ENCODE peak calls at places on chromosomes 3 and 15, in ten cellular contexts. C is GM12865; Z is iPS-NIHi11; B is SJSA1; L is G401; O is NCI-H1092 treated with DMSO at 0.1 percent for 48 hours; P is mucosa of gallbladder; F is amniotic stem cell; J is WTC11; D is effector memory CD8-positive, alpha-beta T cell. N is an unnamed sample.

GRCh38 chr3:128170866-128171516 is 17.7 kb downstream of the EEFSEC start:
- DNase-seq in C (peak; percentile 12), Z (peak; percentile 52), B (peak; percentile 48), L (peak; percentile 59), O (peak; percentile 63), P (peak; percentile 65), F (peak; percentile 35), J (peak; percentile 47), D (no peak), N (peak; percentile 26)

GRCh38 chr15:55526559-55527036 is 18.6 kb upstream of the DNAAF4 start:
- DNase-seq in C (peak; percentile 76), Z (peak; percentile 59), B (peak; percentile 30), L (peak; percentile 18), O (peak; percentile 16), P (no peak), F (peak; percentile 23), J (no peak), D (no peak), N (no peak)

GRCh38 chr15:29677871-29678431 is 144.3 kb downstream of the TJP1 start:
- DNase-seq in C (no peak), Z (no peak), B (no peak), L (no peak), O (peak; percentile 64), P (peak; percentile 34), F (no peak), J (no peak), D (no peak), N (no peak)

GRCh38 chr3:184443364-184443763 is 63.5 kb downstream of the CHRD start:
- DNase-seq in C (no peak), Z (no peak), B (no peak), L (no peak), O (no peak), P (no peak), F (no peak), J (no peak), D (no peak), N (no peak)

GRCh38 chr15:66594344-66594743 is 28.5 kb upstream of the LCTL start:
- DNase-seq in C (no peak), Z (peak; percentile 45), B (no peak), L (no peak), O (no peak), P (no peak), F (no peak), J (no peak), D (no peak), N (no peak)

GRCh38 chr3:159860727-159861126 is 127.9 kb upstream of the IL12A start:
- DNase-seq in C (no peak), Z (no peak), B (no peak), L (peak; percentile 9), O (no peak), P (no peak), F (no peak), J (no peak), D (no peak), N (no peak)

GRCh38 chr3:134655706-134656105 is 4.9 kb upstream of the KY start:
- DNase-seq in C (no peak), Z (no peak), B (no peak), L (no peak), O (no peak), P (peak; percentile 3), F (no peak), J (no peak), D (no peak), N (no peak)

GRCh38 chr3:53375019-53375418 is 27.7 kb upstream of the DCP1A start:
- DNase-seq in C (peak; percentile 73), Z (peak; percentile 82), B (peak; percentile 8), L (peak; percentile 52), O (peak; percentile 35), P (peak; percentile 60), F (no peak), J (peak; percentile 87), D (peak; percentile 26), N (peak; percentile 19)

N was measured in cerebellum.